ENCODE peak calls at places on chromosome 18, in eight cellular contexts. One of them, this sample, is unnamed.

GRCh38 chr18:50611529-50611941 is 51.6 kb downstream of the MAPK4 start:
- DNase-seq in stimulated activated CD4-positive, alpha-beta T cell treated with anti-CD3 and anti-CD28 coated beads, Interleukin-2, amount 100 ng/mL, for 48 hours: no peak
- DNase-seq in EL: no peak
- DNase-seq in NCI-H1417: no peak
- DNase-seq in AG20443: no peak
- DNase-seq in adrenal gland: peak
- DNase-seq in activated CD8-positive, alpha-beta memory T cell treated with anti-CD3 and anti-CD28 coated beads for 48 hours: no peak
- DNase-seq in T-helper 2 cell: no peak
- DNase-seq in this sample: no peak

GRCh38 chr18:73614812-73615211 is 532.8 kb downstream of the FBXO15 start:
- DNase-seq in NCI-H1417: no peak
- DNase-seq in adrenal gland: no peak
- DNase-seq in stimulated activated CD4-positive, alpha-beta T cell treated with anti-CD3 and anti-CD28 coated beads, Interleukin-2, amount 100 ng/mL, for 48 hours: no peak
- DNase-seq in AG20443: peak
- DNase-seq in EL: peak
- DNase-seq in activated CD8-positive, alpha-beta memory T cell treated with anti-CD3 and anti-CD28 coated beads for 48 hours: no peak
- DNase-seq in T-helper 2 cell: no peak
- DNase-seq in this sample: no peak

GRCh38 chr18:75612491-75612890 is 185.0 kb upstream of the SMIM21 start:
- DNase-seq in EL: no peak
- DNase-seq in adrenal gland: no peak
- DNase-seq in stimulated activated CD4-positive, alpha-beta T cell treated with anti-CD3 and anti-CD28 coated beads, Interleukin-2, amount 100 ng/mL, for 48 hours: no peak
- DNase-seq in NCI-H1417: no peak
- DNase-seq in T-helper 2 cell: no peak
- DNase-seq in AG20443: no peak
- DNase-seq in activated CD8-positive, alpha-beta memory T cell treated with anti-CD3 and anti-CD28 coated beads for 48 hours: no peak
- DNase-seq in this sample: no peak

GRCh38 chr18:63422862-63423304 is 607 bp upstream of the VPS4B start:
- DNase-seq in NCI-H1417: peak
- DNase-seq in activated CD8-positive, alpha-beta memory T cell treated with anti-CD3 and anti-CD28 coated beads for 48 hours: no peak
- DNase-seq in stimulated activated CD4-positive, alpha-beta T cell treated with anti-CD3 and anti-CD28 coated beads, Interleukin-2, amount 100 ng/mL, for 48 hours: no peak
- DNase-seq in adrenal gland: no peak
- DNase-seq in T-helper 2 cell: no peak
- DNase-seq in AG20443: no peak
- DNase-seq in EL: no peak
- DNase-seq in this sample: no peak

GRCh38 chr18:48538531-48539405 is at the start of gene CTIF:
- DNase-seq in adrenal gland: peak
- DNase-seq in activated CD8-positive, alpha-beta memory T cell treated with anti-CD3 and anti-CD28 coated beads for 48 hours: peak
- DNase-seq in NCI-H1417: peak
- DNase-seq in stimulated activated CD4-positive, alpha-beta T cell treated with anti-CD3 and anti-CD28 coated beads, Interleukin-2, amount 100 ng/mL, for 48 hours: peak
- DNase-seq in AG20443: peak
- DNase-seq in EL: peak
- DNase-seq in T-helper 2 cell: peak
- DNase-seq in this sample: peak

GRCh38 chr18:57352271-57352701 is at the start of gene ST8SIA3:
- DNase-seq in adrenal gland: no peak
- DNase-seq in T-helper 2 cell: no peak
- DNase-seq in activated CD8-positive, alpha-beta memory T cell treated with anti-CD3 and anti-CD28 coated beads for 48 hours: no peak
- DNase-seq in AG20443: no peak
- DNase-seq in NCI-H1417: peak
- DNase-seq in stimulated activated CD4-positive, alpha-beta T cell treated with anti-CD3 and anti-CD28 coated beads, Interleukin-2, amount 100 ng/mL, for 48 hours: no peak
- DNase-seq in EL: no peak
- DNase-seq in this sample: no peak

GRCh38 chr18:6219116-6219717 is 195.5 kb downstream of the L3MBTL4 start:
- DNase-seq in T-helper 2 cell: no peak
- DNase-seq in NCI-H1417: peak
- DNase-seq in adrenal gland: peak
- DNase-seq in stimulated activated CD4-positive, alpha-beta T cell treated with anti-CD3 and anti-CD28 coated beads, Interleukin-2, amount 100 ng/mL, for 48 hours: peak
- DNase-seq in AG20443: peak
- DNase-seq in activated CD8-positive, alpha-beta memory T cell treated with anti-CD3 and anti-CD28 coated beads for 48 hours: no peak
- DNase-seq in EL: peak
- DNase-seq in this sample: peak

GRCh38 chr18:62420151-62420512 is 95.0 kb downstream of the TNFRSF11A start:
- DNase-seq in T-helper 2 cell: no peak
- DNase-seq in adrenal gland: no peak
- DNase-seq in stimulated activated CD4-positive, alpha-beta T cell treated with anti-CD3 and anti-CD28 coated beads, Interleukin-2, amount 100 ng/mL, for 48 hours: peak
- DNase-seq in AG20443: peak
- DNase-seq in EL: peak
- DNase-seq in activated CD8-positive, alpha-beta memory T cell treated with anti-CD3 and anti-CD28 coated beads for 48 hours: no peak
- DNase-seq in NCI-H1417: no peak
- DNase-seq in this sample: peak

GRCh38 chr18:56747032-56747658 is 96.0 kb downstream of the WDR7 start:
- DNase-seq in T-helper 2 cell: no peak
- DNase-seq in adrenal gland: no peak
- DNase-seq in EL: no peak
- DNase-seq in AG20443: no peak
- DNase-seq in NCI-H1417: no peak
- DNase-seq in activated CD8-positive, alpha-beta memory T cell treated with anti-CD3 and anti-CD28 coated beads for 48 hours: no peak
- DNase-seq in stimulated activated CD4-positive, alpha-beta T cell treated with anti-CD3 and anti-CD28 coated beads, Interleukin-2, amount 100 ng/mL, for 48 hours: no peak
- DNase-seq in this sample: no peak

GRCh38 chr18:45142868-45143267 is 462.2 kb downstream of the SETBP1 start:
- DNase-seq in T-helper 2 cell: no peak
- DNase-seq in NCI-H1417: no peak
- DNase-seq in stimulated activated CD4-positive, alpha-beta T cell treated with anti-CD3 and anti-CD28 coated beads, Interleukin-2, amount 100 ng/mL, for 48 hours: no peak
- DNase-seq in activated CD8-positive, alpha-beta memory T cell treated with anti-CD3 and anti-CD28 coated beads for 48 hours: no peak
- DNase-seq in EL: no peak
- DNase-seq in AG20443: no peak
- DNase-seq in adrenal gland: no peak
- DNase-seq in this sample: no peak

GRCh38 chr18:58670561-58671121 is 624 bp upstream of the MALT1 start:
- DNase-seq in AG20443: peak
- DNase-seq in T-helper 2 cell: no peak
- DNase-seq in adrenal gland: no peak
- DNase-seq in stimulated activated CD4-positive, alpha-beta T cell treated with anti-CD3 and anti-CD28 coated beads, Interleukin-2, amount 100 ng/mL, for 48 hours: no peak
- DNase-seq in NCI-H1417: no peak
- DNase-seq in activated CD8-positive, alpha-beta memory T cell treated with anti-CD3 and anti-CD28 coated beads for 48 hours: no peak
- DNase-seq in EL: no peak
- DNase-seq in this sample: no peak

GRCh38 chr18:39604836-39605235 is 2039.2 kb upstream of the CELF4 start:
- DNase-seq in EL: peak
- DNase-seq in NCI-H1417: no peak
- DNase-seq in AG20443: peak
- DNase-seq in adrenal gland: no peak
- DNase-seq in stimulated activated CD4-positive, alpha-beta T cell treated with anti-CD3 and anti-CD28 coated beads, Interleukin-2, amount 100 ng/mL, for 48 hours: no peak
- DNase-seq in T-helper 2 cell: no peak
- DNase-seq in activated CD8-positive, alpha-beta memory T cell treated with anti-CD3 and anti-CD28 coated beads for 48 hours: no peak
- DNase-seq in this sample: peak

GRCh38 chr18:45978084-45978483 is 11.0 kb upstream of the EPG5 start:
- DNase-seq in activated CD8-positive, alpha-beta memory T cell treated with anti-CD3 and anti-CD28 coated beads for 48 hours: no peak
- DNase-seq in stimulated activated CD4-positive, alpha-beta T cell treated with anti-CD3 and anti-CD28 coated beads, Interleukin-2, amount 100 ng/mL, for 48 hours: no peak
- DNase-seq in NCI-H1417: no peak
- DNase-seq in AG20443: no peak
- DNase-seq in adrenal gland: no peak
- DNase-seq in T-helper 2 cell: no peak
- DNase-seq in EL: no peak
- DNase-seq in this sample: no peak

GRCh38 chr18:848062-848795 is 36.2 kb upstream of the YES1 start:
- DNase-seq in stimulated activated CD4-positive, alpha-beta T cell treated with anti-CD3 and anti-CD28 coated beads, Interleukin-2, amount 100 ng/mL, for 48 hours: no peak
- DNase-seq in activated CD8-positive, alpha-beta memory T cell treated with anti-CD3 and anti-CD28 coated beads for 48 hours: no peak
- DNase-seq in EL: no peak
- DNase-seq in adrenal gland: no peak
- DNase-seq in AG20443: no peak
- DNase-seq in T-helper 2 cell: no peak
- DNase-seq in NCI-H1417: no peak
- DNase-seq in this sample: no peak

GRCh38 chr18:79965119-79965902 is 868 bp downstream of the HSBP1L1 start:
- DNase-seq in stimulated activated CD4-positive, alpha-beta T cell treated with anti-CD3 and anti-CD28 coated beads, Interleukin-2, amount 100 ng/mL, for 48 hours: no peak
- DNase-seq in adrenal gland: peak
- DNase-seq in EL: peak
- DNase-seq in T-helper 2 cell: no peak
- DNase-seq in AG20443: peak
- DNase-seq in activated CD8-positive, alpha-beta memory T cell treated with anti-CD3 and anti-CD28 coated beads for 48 hours: no peak
- DNase-seq in NCI-H1417: peak
- DNase-seq in this sample: peak

GRCh38 chr18:29862824-29863223 is 1179.7 kb downstream of the DSC3 start:
- DNase-seq in stimulated activated CD4-positive, alpha-beta T cell treated with anti-CD3 and anti-CD28 coated beads, Interleukin-2, amount 100 ng/mL, for 48 hours: no peak
- DNase-seq in adrenal gland: no peak
- DNase-seq in activated CD8-positive, alpha-beta memory T cell treated with anti-CD3 and anti-CD28 coated beads for 48 hours: no peak
- DNase-seq in NCI-H1417: no peak
- DNase-seq in AG20443: no peak
- DNase-seq in EL: no peak
- DNase-seq in T-helper 2 cell: no peak
- DNase-seq in this sample: no peak

GRCh38 chr18:24611075-24611474 is 150.6 kb downstream of the HRH4 start:
- DNase-seq in stimulated activated CD4-positive, alpha-beta T cell treated with anti-CD3 and anti-CD28 coated beads, Interleukin-2, amount 100 ng/mL, for 48 hours: no peak
- DNase-seq in T-helper 2 cell: no peak
- DNase-seq in activated CD8-positive, alpha-beta memory T cell treated with anti-CD3 and anti-CD28 coated beads for 48 hours: no peak
- DNase-seq in AG20443: no peak
- DNase-seq in EL: no peak
- DNase-seq in NCI-H1417: no peak
- DNase-seq in adrenal gland: no peak
- DNase-seq in this sample: no peak

GRCh38 chr18:37435996-37436395 is 129.6 kb downstream of the CELF4 start:
- DNase-seq in activated CD8-positive, alpha-beta memory T cell treated with anti-CD3 and anti-CD28 coated beads for 48 hours: no peak
- DNase-seq in NCI-H1417: no peak
- DNase-seq in EL: no peak
- DNase-seq in AG20443: peak
- DNase-seq in stimulated activated CD4-positive, alpha-beta T cell treated with anti-CD3 and anti-CD28 coated beads, Interleukin-2, amount 100 ng/mL, for 48 hours: no peak
- DNase-seq in adrenal gland: no peak
- DNase-seq in T-helper 2 cell: no peak
- DNase-seq in this sample: no peak

GRCh38 chr18:70047931-70048603 is 100.4 kb upstream of the CD226 start:
- DNase-seq in T-helper 2 cell: no peak
- DNase-seq in AG20443: peak
- DNase-seq in adrenal gland: no peak
- DNase-seq in activated CD8-positive, alpha-beta memory T cell treated with anti-CD3 and anti-CD28 coated beads for 48 hours: no peak
- DNase-seq in EL: peak
- DNase-seq in NCI-H1417: no peak
- DNase-seq in stimulated activated CD4-positive, alpha-beta T cell treated with anti-CD3 and anti-CD28 coated beads, Interleukin-2, amount 100 ng/mL, for 48 hours: no peak
- DNase-seq in this sample: peak

GRCh38 chr18:59606193-59607175 is 90.7 kb downstream of the CCBE1 start:
- DNase-seq in EL: peak
- DNase-seq in NCI-H1417: no peak
- DNase-seq in adrenal gland: no peak
- DNase-seq in T-helper 2 cell: no peak
- DNase-seq in activated CD8-positive, alpha-beta memory T cell treated with anti-CD3 and anti-CD28 coated beads for 48 hours: no peak
- DNase-seq in AG20443: no peak
- DNase-seq in stimulated activated CD4-positive, alpha-beta T cell treated with anti-CD3 and anti-CD28 coated beads, Interleukin-2, amount 100 ng/mL, for 48 hours: no peak
- DNase-seq in this sample: peak

GRCh38 chr18:24490545-24490944 is 30.1 kb downstream of the HRH4 start:
- DNase-seq in EL: peak
- DNase-seq in stimulated activated CD4-positive, alpha-beta T cell treated with anti-CD3 and anti-CD28 coated beads, Interleukin-2, amount 100 ng/mL, for 48 hours: no peak
- DNase-seq in adrenal gland: no peak
- DNase-seq in NCI-H1417: no peak
- DNase-seq in AG20443: peak
- DNase-seq in T-helper 2 cell: no peak
- DNase-seq in activated CD8-positive, alpha-beta memory T cell treated with anti-CD3 and anti-CD28 coated beads for 48 hours: no peak
- DNase-seq in this sample: no peak

GRCh38 chr18:79566841-79567370 is 112.7 kb upstream of the CTDP1 start:
- DNase-seq in stimulated activated CD4-positive, alpha-beta T cell treated with anti-CD3 and anti-CD28 coated beads, Interleukin-2, amount 100 ng/mL, for 48 hours: no peak
- DNase-seq in activated CD8-positive, alpha-beta memory T cell treated with anti-CD3 and anti-CD28 coated beads for 48 hours: no peak
- DNase-seq in NCI-H1417: no peak
- DNase-seq in adrenal gland: no peak
- DNase-seq in AG20443: no peak
- DNase-seq in T-helper 2 cell: no peak
- DNase-seq in EL: no peak
- DNase-seq in this sample: no peak

GRCh38 chr18:73777356-73778051 is 370.1 kb downstream of the FBXO15 start:
- DNase-seq in T-helper 2 cell: no peak
- DNase-seq in AG20443: no peak
- DNase-seq in stimulated activated CD4-positive, alpha-beta T cell treated with anti-CD3 and anti-CD28 coated beads, Interleukin-2, amount 100 ng/mL, for 48 hours: no peak
- DNase-seq in NCI-H1417: no peak
- DNase-seq in activated CD8-positive, alpha-beta memory T cell treated with anti-CD3 and anti-CD28 coated beads for 48 hours: no peak
- DNase-seq in adrenal gland: no peak
- DNase-seq in EL: no peak
- DNase-seq in this sample: no peak

GRCh38 chr18:7104649-7105048 is 12.9 kb downstream of the LAMA1 start:
- DNase-seq in AG20443: no peak
- DNase-seq in adrenal gland: no peak
- DNase-seq in NCI-H1417: no peak
- DNase-seq in activated CD8-positive, alpha-beta memory T cell treated with anti-CD3 and anti-CD28 coated beads for 48 hours: no peak
- DNase-seq in EL: no peak
- DNase-seq in T-helper 2 cell: no peak
- DNase-seq in stimulated activated CD4-positive, alpha-beta T cell treated with anti-CD3 and anti-CD28 coated beads, Interleukin-2, amount 100 ng/mL, for 48 hours: no peak
- DNase-seq in this sample: no peak

GRCh38 chr18:38654966-38655365 is 1089.4 kb upstream of the CELF4 start:
- DNase-seq in activated CD8-positive, alpha-beta memory T cell treated with anti-CD3 and anti-CD28 coated beads for 48 hours: no peak
- DNase-seq in T-helper 2 cell: no peak
- DNase-seq in EL: no peak
- DNase-seq in stimulated activated CD4-positive, alpha-beta T cell treated with anti-CD3 and anti-CD28 coated beads, Interleukin-2, amount 100 ng/mL, for 48 hours: no peak
- DNase-seq in AG20443: no peak
- DNase-seq in NCI-H1417: no peak
- DNase-seq in adrenal gland: no peak
- DNase-seq in this sample: no peak

GRCh38 chr18:76130845-76131244 is 364.2 kb downstream of the ZNF516 start:
- DNase-seq in adrenal gland: no peak
- DNase-seq in T-helper 2 cell: no peak
- DNase-seq in EL: no peak
- DNase-seq in stimulated activated CD4-positive, alpha-beta T cell treated with anti-CD3 and anti-CD28 coated beads, Interleukin-2, amount 100 ng/mL, for 48 hours: no peak
- DNase-seq in NCI-H1417: no peak
- DNase-seq in AG20443: no peak
- DNase-seq in activated CD8-positive, alpha-beta memory T cell treated with anti-CD3 and anti-CD28 coated beads for 48 hours: no peak
- DNase-seq in this sample: no peak

GRCh38 chr18:77124452-77124922 is 8.1 kb downstream of the MBP start:
- DNase-seq in NCI-H1417: no peak
- DNase-seq in EL: no peak
- DNase-seq in T-helper 2 cell: no peak
- DNase-seq in adrenal gland: peak
- DNase-seq in stimulated activated CD4-positive, alpha-beta T cell treated with anti-CD3 and anti-CD28 coated beads, Interleukin-2, amount 100 ng/mL, for 48 hours: peak
- DNase-seq in AG20443: no peak
- DNase-seq in activated CD8-positive, alpha-beta memory T cell treated with anti-CD3 and anti-CD28 coated beads for 48 hours: peak
- DNase-seq in this sample: no peak

GRCh38 chr18:56515522-56515921 is 122.9 kb downstream of the TXNL1 start:
- DNase-seq in NCI-H1417: no peak
- DNase-seq in AG20443: no peak
- DNase-seq in stimulated activated CD4-positive, alpha-beta T cell treated with anti-CD3 and anti-CD28 coated beads, Interleukin-2, amount 100 ng/mL, for 48 hours: no peak
- DNase-seq in adrenal gland: no peak
- DNase-seq in EL: no peak
- DNase-seq in activated CD8-positive, alpha-beta memory T cell treated with anti-CD3 and anti-CD28 coated beads for 48 hours: no peak
- DNase-seq in T-helper 2 cell: no peak
- DNase-seq in this sample: no peak

GRCh38 chr18:59060540-59060939 is 79.1 kb upstream of the SEC11C start:
- DNase-seq in AG20443: no peak
- DNase-seq in activated CD8-positive, alpha-beta memory T cell treated with anti-CD3 and anti-CD28 coated beads for 48 hours: no peak
- DNase-seq in adrenal gland: peak
- DNase-seq in T-helper 2 cell: no peak
- DNase-seq in stimulated activated CD4-positive, alpha-beta T cell treated with anti-CD3 and anti-CD28 coated beads, Interleukin-2, amount 100 ng/mL, for 48 hours: no peak
- DNase-seq in EL: no peak
- DNase-seq in NCI-H1417: no peak
- DNase-seq in this sample: no peak

GRCh38 chr18:54023471-54023870 is 201.0 kb downstream of the MBD2 start:
- DNase-seq in T-helper 2 cell: no peak
- DNase-seq in NCI-H1417: no peak
- DNase-seq in activated CD8-positive, alpha-beta memory T cell treated with anti-CD3 and anti-CD28 coated beads for 48 hours: no peak
- DNase-seq in stimulated activated CD4-positive, alpha-beta T cell treated with anti-CD3 and anti-CD28 coated beads, Interleukin-2, amount 100 ng/mL, for 48 hours: no peak
- DNase-seq in adrenal gland: no peak
- DNase-seq in AG20443: peak
- DNase-seq in EL: peak
- DNase-seq in this sample: peak

GRCh38 chr18:79949571-79950439 is 1.6 kb downstream of the SLC66A2 start:
- DNase-seq in activated CD8-positive, alpha-beta memory T cell treated with anti-CD3 and anti-CD28 coated beads for 48 hours: no peak
- DNase-seq in stimulated activated CD4-positive, alpha-beta T cell treated with anti-CD3 and anti-CD28 coated beads, Interleukin-2, amount 100 ng/mL, for 48 hours: no peak
- DNase-seq in NCI-H1417: no peak
- DNase-seq in EL: no peak
- DNase-seq in adrenal gland: peak
- DNase-seq in T-helper 2 cell: no peak
- DNase-seq in AG20443: no peak
- DNase-seq in this sample: no peak

GRCh38 chr18:49177812-49178211 is 227.0 kb upstream of the SMAD7 start:
- DNase-seq in EL: peak
- DNase-seq in NCI-H1417: no peak
- DNase-seq in T-helper 2 cell: no peak
- DNase-seq in adrenal gland: no peak
- DNase-seq in stimulated activated CD4-positive, alpha-beta T cell treated with anti-CD3 and anti-CD28 coated beads, Interleukin-2, amount 100 ng/mL, for 48 hours: no peak
- DNase-seq in AG20443: peak
- DNase-seq in activated CD8-positive, alpha-beta memory T cell treated with anti-CD3 and anti-CD28 coated beads for 48 hours: no peak
- DNase-seq in this sample: peak

GRCh38 chr18:36124841-36125240 is 4.3 kb downstream of the SLC39A6 start:
- DNase-seq in NCI-H1417: no peak
- DNase-seq in activated CD8-positive, alpha-beta memory T cell treated with anti-CD3 and anti-CD28 coated beads for 48 hours: no peak
- DNase-seq in adrenal gland: no peak
- DNase-seq in EL: no peak
- DNase-seq in AG20443: no peak
- DNase-seq in stimulated activated CD4-positive, alpha-beta T cell treated with anti-CD3 and anti-CD28 coated beads, Interleukin-2, amount 100 ng/mL, for 48 hours: no peak
- DNase-seq in T-helper 2 cell: no peak
- DNase-seq in this sample: no peak

This sample was measured in HCEC 1CT.